ENCODE peak calls at places on chromosome 22, in four cellular contexts. One of them, this sample, is unnamed.
A peak's percentile ranks its signal among the peaks of the same experiment; 100 is the strongest.

GRCh38 chr22:43658823-43659222 is 153.3 kb downstream of the EFCAB6 start:
- DNase-seq in HEK293T: peak; percentile 43
- DNase-seq in HepG2: no peak
- DNase-seq in GM12878: no peak
- DNase-seq in this sample: no peak

GRCh38 chr22:47171441-47172221 is 409.2 kb downstream of the TBC1D22A start:
- DNase-seq in HEK293T: no peak
- DNase-seq in HepG2: no peak
- DNase-seq in GM12878: no peak
- DNase-seq in this sample: no peak

GRCh38 chr22:21026783-21027692 is 5.3 kb downstream of the SLC7A4 start:
- DNase-seq in HEK293T: no peak
- DNase-seq in HepG2: no peak
- DNase-seq in GM12878: no peak
- DNase-seq in this sample: no peak

GRCh38 chr22:42613869-42614268 is 814 bp downstream of the POLDIP3 start:
- DNase-seq in HEK293T: no peak
- DNase-seq in HepG2: no peak
- DNase-seq in GM12878: no peak
- DNase-seq in this sample: no peak

GRCh38 chr22:21000215-21000986 is 1.5 kb downstream of the THAP7 start:
- DNase-seq in HEK293T: no peak
- DNase-seq in HepG2: no peak
- DNase-seq in GM12878: no peak
- DNase-seq in this sample: peak; percentile 83

GRCh38 chr22:19183216-19183615 is 4.7 kb upstream of the SLC25A1 start:
- DNase-seq in HEK293T: no peak
- DNase-seq in HepG2: no peak
- DNase-seq in GM12878: no peak
- DNase-seq in this sample: no peak

GRCh38 chr22:46082633-46083032 is 67.7 kb upstream of the PPARA start:
- DNase-seq in HEK293T: no peak
- DNase-seq in HepG2: no peak
- DNase-seq in GM12878: no peak
- DNase-seq in this sample: no peak

GRCh38 chr22:20571531-20572007 is 64.2 kb downstream of the MED15 start:
- DNase-seq in HEK293T: peak; percentile 74
- DNase-seq in HepG2: peak; percentile 16
- DNase-seq in GM12878: no peak
- DNase-seq in this sample: peak; percentile 96

GRCh38 chr22:46758867-46759290 is 3.6 kb upstream of the TBC1D22A start:
- DNase-seq in HEK293T: peak; percentile 56
- DNase-seq in HepG2: peak; percentile 91
- DNase-seq in GM12878: no peak
- DNase-seq in this sample: peak; percentile 20

GRCh38 chr22:46159777-46160176 is 9.5 kb downstream of the PPARA start:
- DNase-seq in HEK293T: no peak
- DNase-seq in HepG2: no peak
- DNase-seq in GM12878: no peak
- DNase-seq in this sample: no peak

GRCh38 chr22:46149998-46150549 is at the start of gene PPARA:
- DNase-seq in HEK293T: peak; percentile 91
- DNase-seq in HepG2: peak; percentile 46
- DNase-seq in GM12878: no peak
- DNase-seq in this sample: peak; percentile 97

GRCh38 chr22:29269731-29270474 is 1.8 kb downstream of the EWSR1 start:
- DNase-seq in HEK293T: no peak
- DNase-seq in HepG2: peak; percentile 39
- DNase-seq in GM12878: no peak
- DNase-seq in this sample: peak; percentile 21

GRCh38 chr22:17896552-17896951 is 122.3 kb upstream of the BID start:
- DNase-seq in HEK293T: peak; percentile 65
- DNase-seq in HepG2: no peak
- DNase-seq in GM12878: no peak
- DNase-seq in this sample: peak; percentile 39

GRCh38 chr22:28899199-28899853 is 16.0 kb downstream of the ZNRF3 start:
- DNase-seq in HEK293T: no peak
- DNase-seq in HepG2: no peak
- DNase-seq in GM12878: no peak
- DNase-seq in this sample: no peak

GRCh38 chr22:23276656-23277582 is 96.6 kb downstream of the BCR start:
- DNase-seq in HEK293T: no peak
- DNase-seq in HepG2: no peak
- DNase-seq in GM12878: no peak
- DNase-seq in this sample: peak; percentile 70

GRCh38 chr22:43798492-43798891 is 13.6 kb downstream of the EFCAB6 start:
- DNase-seq in HEK293T: no peak
- DNase-seq in HepG2: no peak
- DNase-seq in GM12878: peak; percentile 60
- DNase-seq in this sample: no peak

GRCh38 chr22:29394931-29395581 is 6.7 kb upstream of the AP1B1 start:
- DNase-seq in HEK293T: peak; percentile 86
- DNase-seq in HepG2: peak; percentile 70
- DNase-seq in GM12878: no peak
- DNase-seq in this sample: peak; percentile 69

GRCh38 chr22:19174106-19175025 is 4.2 kb downstream of the SLC25A1 start:
- DNase-seq in HEK293T: no peak
- DNase-seq in HepG2: peak; percentile 57
- DNase-seq in GM12878: peak; percentile 15
- DNase-seq in this sample: no peak

GRCh38 chr22:41021655-41022454 is 70.5 kb upstream of the EP300 start:
- DNase-seq in HEK293T: peak; percentile 62
- DNase-seq in HepG2: peak; percentile 36
- DNase-seq in GM12878: no peak
- DNase-seq in this sample: peak; percentile 77

GRCh38 chr22:46612341-46612903 is 7.8 kb upstream of the GRAMD4 start:
- DNase-seq in HEK293T: no peak
- DNase-seq in HepG2: no peak
- DNase-seq in GM12878: no peak
- DNase-seq in this sample: no peak

GRCh38 chr22:44876921-44877320 is 124.5 kb downstream of the ARHGAP8 start:
- DNase-seq in HEK293T: no peak
- DNase-seq in HepG2: no peak
- DNase-seq in GM12878: no peak
- DNase-seq in this sample: no peak
- TF ChIP-seq FOXM1 in HEK293T: no peak
- TF ChIP-seq FOXM1 in HepG2: no peak
- TF ChIP-seq FOXM1 in GM12878: no peak
- TF ChIP-seq FOXM1 in this sample: no peak

GRCh38 chr22:49668402-49668801 is 159.3 kb downstream of the BRD1 start:
- DNase-seq in HEK293T: no peak
- DNase-seq in HepG2: no peak
- DNase-seq in GM12878: no peak
- DNase-seq in this sample: no peak

GRCh38 chr22:49671331-49672012 is 156.2 kb downstream of the BRD1 start:
- DNase-seq in HEK293T: no peak
- DNase-seq in HepG2: no peak
- DNase-seq in GM12878: no peak
- DNase-seq in this sample: no peak

GRCh38 chr22:49673048-49673447 is 154.6 kb downstream of the BRD1 start:
- DNase-seq in HEK293T: no peak
- DNase-seq in HepG2: no peak
- DNase-seq in GM12878: no peak
- DNase-seq in this sample: no peak

GRCh38 chr22:49672013-49672516 is 155.6 kb downstream of the BRD1 start:
- DNase-seq in HEK293T: no peak
- DNase-seq in HepG2: no peak
- DNase-seq in GM12878: no peak
- DNase-seq in this sample: no peak

GRCh38 chr22:49670610-49671330 is 156.9 kb downstream of the BRD1 start:
- DNase-seq in HEK293T: no peak
- DNase-seq in HepG2: no peak
- DNase-seq in GM12878: no peak
- DNase-seq in this sample: no peak
- TF ChIP-seq FOXK2 in HEK293T: no peak
- TF ChIP-seq FOXK2 in HepG2: no peak
- TF ChIP-seq FOXK2 in GM12878: no peak
- TF ChIP-seq FOXK2 in this sample: no peak

GRCh38 chr22:31212783-31213626 is 907 bp downstream of the LIMK2 start:
- DNase-seq in HEK293T: no peak
- DNase-seq in HepG2: no peak
- DNase-seq in GM12878: no peak
- DNase-seq in this sample: no peak
- TF ChIP-seq FOXM1 in HEK293T: no peak
- TF ChIP-seq FOXM1 in HepG2: no peak
- TF ChIP-seq FOXM1 in GM12878: no peak
- TF ChIP-seq FOXM1 in this sample: no peak

GRCh38 chr22:48188211-48188845 is 1425.9 kb downstream of the TBC1D22A start:
- DNase-seq in HEK293T: no peak
- DNase-seq in HepG2: no peak
- DNase-seq in GM12878: no peak
- DNase-seq in this sample: peak; percentile 27
- TF ChIP-seq FOXK2 in HEK293T: no peak
- TF ChIP-seq FOXK2 in HepG2: no peak
- TF ChIP-seq FOXK2 in GM12878: no peak
- TF ChIP-seq FOXK2 in this sample: no peak